ENCODE peak calls at places on chromosomes 2 and 18, in nine cellular contexts. Y is germinal center; Z is NCI-H2081; B is adipocyte; C is cardiac fibroblast; O is stimulated activated CD4-positive, alpha-beta T cell treated with anti-CD3 and anti-CD28 coated beads, Interleukin-4, amount 100 ng/mL, for 48 hours; T is transverse colon; R is T-helper 9 cell; S is skeletal muscle cell. F is an unnamed sample.

GRCh38 chr2:134218928-134219707 is 34.8 kb upstream of the MGAT5 start:
- DNase-seq in Y (peak), Z (no peak), B (no peak), C (no peak), O (no peak), T (peak), R (peak), S (no peak), F (no peak)

GRCh38 chr2:47657886-47658577 is 124.9 kb upstream of the MSH6 start:
- DNase-seq in Y (no peak), Z (no peak), B (no peak), C (no peak), O (no peak), T (no peak), R (no peak), S (no peak), F (no peak)

GRCh38 chr2:6896930-6897759 is 19.6 kb downstream of the RSAD2 start:
- DNase-seq in Y (no peak), Z (peak), B (peak), C (peak), O (no peak), T (no peak), R (no peak), S (no peak), F (no peak)

GRCh38 chr2:23692901-23693605 is 233.9 kb downstream of the ATAD2B start:
- DNase-seq in Y (no peak), Z (no peak), B (no peak), C (no peak), O (no peak), T (no peak), R (no peak), S (no peak), F (no peak)

GRCh38 chr2:64063924-64064331 is 44.7 kb upstream of the VPS54 start:
- DNase-seq in Y (no peak), Z (no peak), B (peak), C (peak), O (no peak), T (no peak), R (no peak), S (peak), F (peak)

GRCh38 chr2:119674711-119675500 is 4.1 kb upstream of the TMEM177 start:
- DNase-seq in Y (no peak), Z (no peak), B (no peak), C (no peak), O (no peak), T (no peak), R (no peak), S (no peak), F (no peak)

GRCh38 chr2:120546865-120547390 is 188.7 kb upstream of the GLI2 start:
- DNase-seq in Y (no peak), Z (no peak), B (no peak), C (no peak), O (no peak), T (no peak), R (no peak), S (no peak), F (no peak)

GRCh38 chr2:23695214-23696162 is 231.4 kb downstream of the ATAD2B start:
- DNase-seq in Y (no peak), Z (no peak), B (no peak), C (no peak), O (no peak), T (no peak), R (no peak), S (no peak), F (no peak)

GRCh38 chr2:71923887-71924533 is 223.7 kb downstream of the CYP26B1 start:
- DNase-seq in Y (peak), Z (peak), B (peak), C (peak), O (peak), T (peak), R (peak), S (peak), F (peak)

GRCh38 chr18:58128286-58129018 is 84.4 kb downstream of the NEDD4L start:
- DNase-seq in Y (no peak), Z (no peak), B (no peak), C (no peak), O (no peak), T (peak), R (no peak), S (no peak), F (no peak)

GRCh38 chr2:235191933-235192332 is 240.1 kb downstream of the SH3BP4 start:
- DNase-seq in Y (no peak), Z (no peak), B (peak), C (peak), O (no peak), T (no peak), R (no peak), S (no peak), F (no peak)

GRCh38 chr2:74457549-74458131 is 598 bp upstream of the WBP1 start:
- DNase-seq in Y (peak), Z (peak), B (peak), C (no peak), O (peak), T (peak), R (peak), S (no peak), F (no peak)

GRCh38 chr2:107380912-107381311 is 445.8 kb upstream of the RGPD4 start:
- DNase-seq in Y (no peak), Z (no peak), B (no peak), C (no peak), O (no peak), T (no peak), R (no peak), S (no peak), F (no peak)

GRCh38 chr2:37573406-37573805 is 98.0 kb downstream of the CDC42EP3 start:
- DNase-seq in Y (no peak), Z (no peak), B (peak), C (no peak), O (no peak), T (no peak), R (no peak), S (no peak), F (no peak)

F was measured in AG04450.